ENCODE peak calls at places on chromosomes 2 and 18, in four cellular contexts. One of them, this sample, is unnamed.

GRCh38 chr18:35695803-35696202 is 114.3 kb downstream of the GALNT1 start:
- DNase-seq in GM12878: no peak
- DNase-seq in HepG2: no peak
- DNase-seq in K562: no peak
- DNase-seq in this sample: no peak

GRCh38 chr18:58887613-58887963 is 22.9 kb downstream of the ZNF532 start:
- DNase-seq in K562: peak
- DNase-seq in GM12878: peak
- DNase-seq in HepG2: no peak
- DNase-seq in this sample: no peak

GRCh38 chr2:191155608-191156071 is 4.8 kb upstream of the STAT4 start:
- DNase-seq in GM12878: no peak
- DNase-seq in K562: peak
- DNase-seq in HepG2: no peak
- DNase-seq in this sample: peak

GRCh38 chr2:48249093-48249492 is 280.9 kb upstream of the STON1 start:
- DNase-seq in K562: no peak
- DNase-seq in HepG2: no peak
- DNase-seq in GM12878: no peak
- DNase-seq in this sample: no peak

GRCh38 chr2:26536371-26537068 is 58.6 kb upstream of the OTOF start:
- DNase-seq in GM12878: no peak
- DNase-seq in K562: no peak
- DNase-seq in HepG2: no peak
- DNase-seq in this sample: no peak

GRCh38 chr2:232901711-232902578 is 31.9 kb downstream of the SNORC start:
- DNase-seq in GM12878: no peak
- DNase-seq in K562: peak
- DNase-seq in HepG2: peak
- DNase-seq in this sample: no peak

GRCh38 chr2:230944123-230944653 is 19.1 kb upstream of the GPR55 start:
- DNase-seq in HepG2: no peak
- DNase-seq in K562: no peak
- DNase-seq in GM12878: peak
- DNase-seq in this sample: no peak

GRCh38 chr2:18799397-18799796 is 210.0 kb upstream of the NT5C1B start:
- DNase-seq in GM12878: no peak
- DNase-seq in K562: no peak
- DNase-seq in HepG2: no peak
- DNase-seq in this sample: no peak

GRCh38 chr2:105330681-105331375 is 1.3 kb upstream of the TGFBRAP1 start:
- DNase-seq in K562: peak
- DNase-seq in HepG2: no peak
- DNase-seq in GM12878: no peak
- DNase-seq in this sample: no peak

GRCh38 chr2:221337957-221338685 is 234.0 kb downstream of the EPHA4 start:
- DNase-seq in HepG2: no peak
- DNase-seq in K562: no peak
- DNase-seq in GM12878: peak
- DNase-seq in this sample: no peak

GRCh38 chr2:234989183-234989701 is 37.4 kb downstream of the SH3BP4 start:
- DNase-seq in GM12878: no peak
- DNase-seq in HepG2: no peak
- DNase-seq in K562: no peak
- DNase-seq in this sample: no peak

GRCh38 chr2:38095996-38096861 is 20.3 kb upstream of the CYP1B1 start:
- DNase-seq in K562: no peak
- DNase-seq in HepG2: no peak
- DNase-seq in GM12878: no peak
- DNase-seq in this sample: peak

GRCh38 chr18:79874553-79875530 is 76.6 kb downstream of the SLC66A2 start:
- DNase-seq in HepG2: no peak
- DNase-seq in K562: no peak
- DNase-seq in GM12878: no peak
- DNase-seq in this sample: no peak

GRCh38 chr2:112154246-112155110 is 16.3 kb downstream of the FBLN7 start:
- DNase-seq in K562: no peak
- DNase-seq in HepG2: no peak
- DNase-seq in GM12878: no peak
- DNase-seq in this sample: no peak

GRCh38 chr2:33298233-33298632 is 178.2 kb upstream of the RASGRP3 start:
- DNase-seq in GM12878: no peak
- DNase-seq in K562: peak
- DNase-seq in HepG2: no peak
- DNase-seq in this sample: no peak

GRCh38 chr18:57434536-57435494 is at the start of gene ONECUT2:
- DNase-seq in HepG2: peak
- DNase-seq in K562: peak
- DNase-seq in GM12878: no peak
- DNase-seq in this sample: peak

GRCh38 chr2:88331239-88331638 is 121.3 kb downstream of the FOXI3 start:
- DNase-seq in GM12878: no peak
- DNase-seq in HepG2: no peak
- DNase-seq in K562: no peak
- DNase-seq in this sample: no peak

GRCh38 chr18:63407734-63408133 is 14.5 kb downstream of the VPS4B start:
- DNase-seq in K562: no peak
- DNase-seq in GM12878: no peak
- DNase-seq in HepG2: no peak
- DNase-seq in this sample: no peak

GRCh38 chr18:50606609-50607008 is 46.7 kb downstream of the MAPK4 start:
- DNase-seq in HepG2: no peak
- DNase-seq in K562: no peak
- DNase-seq in GM12878: no peak
- DNase-seq in this sample: no peak

GRCh38 chr2:23900927-23901322 is 26.0 kb downstream of the ATAD2B start:
- DNase-seq in HepG2: peak
- DNase-seq in GM12878: no peak
- DNase-seq in K562: no peak
- DNase-seq in this sample: no peak

DNA sequence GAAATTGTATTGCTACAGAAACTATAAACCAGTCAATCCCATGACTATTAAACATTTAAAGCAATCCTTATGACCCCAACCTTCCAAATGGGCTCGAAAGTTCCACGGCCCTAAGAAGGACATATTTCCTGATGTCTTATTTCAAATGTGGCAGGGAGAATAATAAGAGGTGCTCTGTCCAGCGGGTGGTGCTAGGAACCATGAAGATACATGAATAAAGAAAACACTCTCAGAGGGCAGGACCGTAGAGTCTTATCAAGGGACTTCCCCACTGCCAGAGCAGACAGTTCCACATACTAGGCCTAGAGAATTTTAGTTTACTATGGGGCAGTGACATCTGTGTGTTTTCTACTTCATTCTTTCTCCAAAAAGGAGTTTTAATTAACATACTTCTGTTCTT is 187.1 kb upstream of the PIK3C3 start:
- DNase-seq in GM12878: no peak
- DNase-seq in K562: no peak
- DNase-seq in HepG2: no peak
- DNase-seq in this sample: no peak
- TF ChIP-seq TARDBP in GM12878: no peak
- TF ChIP-seq TARDBP in K562: no peak
- TF ChIP-seq TARDBP in HepG2: no peak
- TF ChIP-seq TARDBP in this sample: no peak

DNA sequence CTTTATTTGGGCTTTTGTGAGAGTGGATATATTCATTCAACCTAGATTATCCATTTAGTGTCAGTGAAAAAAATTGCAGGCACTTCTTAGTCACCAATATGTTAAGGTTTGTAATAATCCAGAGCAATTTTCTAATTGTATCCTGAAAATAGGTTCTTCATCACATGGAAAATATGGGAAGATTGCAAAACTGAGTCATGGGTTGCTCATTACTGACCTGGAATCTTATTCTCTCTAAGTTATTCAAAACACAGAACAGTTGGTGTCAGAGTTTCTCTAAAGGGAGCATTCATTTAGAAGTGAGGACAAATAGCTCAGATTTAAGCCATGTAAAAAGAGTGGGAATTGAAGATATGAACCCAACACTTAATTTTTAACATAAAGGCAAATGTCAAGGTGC is 181.3 kb downstream of the IKZF2 start:
- DNase-seq in HepG2: no peak
- DNase-seq in K562: no peak
- DNase-seq in GM12878: no peak
- DNase-seq in this sample: no peak
- TF ChIP-seq TARDBP in HepG2: no peak
- TF ChIP-seq TARDBP in K562: no peak
- TF ChIP-seq TARDBP in GM12878: no peak
- TF ChIP-seq TARDBP in this sample: no peak

GRCh38 chr18:48079885-48080284 is 149.4 kb upstream of the SMAD2 start:
- DNase-seq in GM12878: no peak
- DNase-seq in K562: no peak
- DNase-seq in HepG2: no peak
- DNase-seq in this sample: no peak
- TF ChIP-seq TARDBP in GM12878: no peak
- TF ChIP-seq TARDBP in K562: no peak
- TF ChIP-seq TARDBP in HepG2: no peak
- TF ChIP-seq TARDBP in this sample: no peak

GRCh38 chr2:237869357-237870102 is 10.1 kb downstream of the RAMP1 start:
- DNase-seq in GM12878: no peak
- DNase-seq in K562: no peak
- DNase-seq in HepG2: no peak
- DNase-seq in this sample: no peak

GRCh38 chr2:237866119-237866621 is 6.7 kb downstream of the RAMP1 start:
- DNase-seq in GM12878: no peak
- DNase-seq in HepG2: no peak
- DNase-seq in K562: no peak
- DNase-seq in this sample: no peak

GRCh38 chr2:237868631-237869356 is 9.4 kb downstream of the RAMP1 start:
- DNase-seq in GM12878: no peak
- DNase-seq in HepG2: no peak
- DNase-seq in K562: no peak
- DNase-seq in this sample: no peak

GRCh38 chr2:237865623-237866041 is 6.2 kb downstream of the RAMP1 start:
- DNase-seq in K562: no peak
- DNase-seq in GM12878: no peak
- DNase-seq in HepG2: no peak
- DNase-seq in this sample: peak

DNA sequence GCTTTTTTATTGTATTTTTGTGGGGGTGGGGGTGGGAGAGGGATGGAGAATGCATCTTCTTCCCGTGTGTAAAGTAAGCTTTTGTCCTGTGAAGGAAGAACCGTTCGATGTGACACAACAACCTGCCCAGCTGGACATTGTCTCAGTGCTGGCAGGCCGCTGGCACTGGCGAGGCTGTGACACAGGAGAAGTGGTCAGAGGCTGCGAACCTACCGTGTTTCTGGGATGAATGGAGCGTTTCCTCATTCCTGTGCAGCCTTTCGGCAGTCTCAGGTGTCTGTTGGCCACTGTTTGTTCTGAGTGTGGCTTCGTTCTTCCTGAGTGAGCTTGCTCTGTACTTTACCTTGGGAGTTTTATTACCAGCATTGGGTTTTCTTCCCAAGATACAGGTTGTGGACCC is 8.0 kb downstream of the RAMP1 start:
- DNase-seq in HepG2: no peak
- DNase-seq in K562: no peak
- DNase-seq in GM12878: no peak
- DNase-seq in this sample: no peak
- TF ChIP-seq TARDBP in HepG2: no peak
- TF ChIP-seq TARDBP in K562: no peak
- TF ChIP-seq TARDBP in GM12878: no peak
- TF ChIP-seq TARDBP in this sample: no peak

GRCh38 chr2:99337931-99338580 is 867 bp downstream of the EIF5B start:
- DNase-seq in K562: no peak
- DNase-seq in HepG2: peak
- DNase-seq in GM12878: no peak
- DNase-seq in this sample: no peak
- TF ChIP-seq TARDBP in K562: no peak
- TF ChIP-seq TARDBP in HepG2: no peak
- TF ChIP-seq TARDBP in GM12878: no peak
- TF ChIP-seq TARDBP in this sample: no peak

DNA sequence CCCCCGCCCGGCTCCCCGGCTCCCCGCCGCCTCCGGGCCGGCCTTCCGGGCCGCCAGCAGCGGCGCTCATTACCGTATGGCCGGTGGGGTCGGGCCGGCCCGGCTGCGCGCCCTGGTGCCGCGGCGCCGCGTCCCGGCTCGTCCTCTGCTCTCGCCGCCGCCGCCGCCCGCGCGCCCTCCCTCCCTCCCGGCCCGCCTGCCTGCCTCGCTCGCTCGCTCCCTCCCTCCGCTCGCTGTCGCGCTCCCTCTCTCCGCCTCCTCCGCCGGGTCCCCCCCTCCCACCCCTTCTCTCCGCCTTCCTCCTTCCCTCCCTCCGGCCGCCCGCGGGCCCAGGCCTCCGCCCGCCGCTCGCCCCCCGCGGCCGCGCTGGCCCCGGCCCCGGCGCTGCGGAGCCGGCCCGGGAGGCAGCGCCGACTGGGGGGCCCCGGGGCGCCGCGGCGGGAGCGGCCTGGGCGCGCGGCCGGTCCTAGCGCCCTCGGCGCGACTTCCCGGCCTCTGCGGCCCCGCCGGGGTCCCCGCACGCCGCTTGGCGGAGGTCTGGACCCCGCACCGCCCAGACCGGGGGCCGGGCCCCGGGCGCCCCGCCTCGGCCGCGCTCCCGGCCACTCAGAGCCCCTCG is at the start of gene DNMT3A:
- DNase-seq in K562: peak
- DNase-seq in HepG2: no peak
- DNase-seq in GM12878: no peak
- DNase-seq in this sample: peak
- TF ChIP-seq TARDBP in K562: no peak
- TF ChIP-seq TARDBP in HepG2: no peak
- TF ChIP-seq TARDBP in GM12878: no peak
- TF ChIP-seq TARDBP in this sample: no peak

GRCh38 chr2:56456791-56457190 is 273.0 kb downstream of the CCDC85A start:
- DNase-seq in HepG2: no peak
- DNase-seq in GM12878: no peak
- DNase-seq in K562: no peak
- DNase-seq in this sample: no peak
- TF ChIP-seq TARDBP in HepG2: no peak
- TF ChIP-seq TARDBP in GM12878: no peak
- TF ChIP-seq TARDBP in K562: no peak
- TF ChIP-seq TARDBP in this sample: no peak

DNA sequence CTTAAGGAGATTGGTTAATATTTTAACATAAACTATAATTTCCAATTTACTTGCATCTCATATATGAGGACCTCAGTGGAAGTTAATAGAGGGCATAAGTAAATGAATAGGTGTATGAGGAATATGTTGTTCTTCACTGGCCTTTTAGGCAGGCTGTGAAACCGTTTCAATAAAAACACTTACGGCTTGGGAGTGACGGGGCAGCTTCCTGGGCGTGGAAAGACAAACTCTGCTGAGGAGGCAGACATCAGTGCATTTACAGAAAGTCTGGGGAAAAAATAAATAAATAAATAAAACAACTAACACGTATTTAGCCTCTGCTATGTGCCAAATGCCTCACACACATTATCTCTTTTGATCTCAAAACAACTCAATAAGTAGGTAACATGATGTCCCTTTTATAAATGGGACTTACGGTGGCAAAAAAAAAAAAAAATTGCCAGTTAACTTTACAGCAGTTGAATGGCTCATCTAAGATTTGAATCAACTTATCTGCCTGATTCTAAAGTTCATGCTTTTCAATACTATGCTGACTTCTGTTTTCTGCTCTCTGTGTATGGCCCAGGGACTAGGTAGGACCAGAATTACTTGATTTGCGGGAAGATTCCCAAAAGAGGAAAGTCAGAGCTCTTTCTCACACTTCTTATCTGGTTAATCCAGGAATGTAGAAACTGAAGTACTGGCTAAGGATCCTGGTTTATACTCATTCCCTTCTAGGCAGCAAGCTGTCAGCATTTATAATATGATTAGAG is 77.5 kb upstream of the LRATD1 start:
- DNase-seq in HepG2: no peak
- DNase-seq in GM12878: no peak
- DNase-seq in K562: no peak
- DNase-seq in this sample: no peak
- TF ChIP-seq TARDBP in HepG2: no peak
- TF ChIP-seq TARDBP in GM12878: no peak
- TF ChIP-seq TARDBP in K562: no peak
- TF ChIP-seq TARDBP in this sample: no peak